ENCODE peak calls at places on chromosome 19, in nine cellular contexts. One of them, this sample, is unnamed.

GRCh38 chr19:18417250-18418033 is 1.8 kb upstream of the SSBP4 start:
- DNase-seq in activated CD8-positive, alpha-beta T cell treated with anti-CD3 and anti-CD28 coated beads for 36 hours: peak
- DNase-seq in hepatic stellate cell: peak
- DNase-seq in COR-L47: peak
- DNase-seq in fibroblast of lung: peak
- DNase-seq in activated CD8-positive, alpha-beta memory T cell treated with anti-CD3 and anti-CD28 coated beads for 48 hours: no peak
- DNase-seq in foreskin keratinocyte: peak
- DNase-seq in Calu3: peak
- DNase-seq in T-helper 2 cell: no peak
- DNase-seq in this sample: no peak

GRCh38 chr19:46022431-46023310 is at the start of gene PGLYRP1:
- DNase-seq in activated CD8-positive, alpha-beta T cell treated with anti-CD3 and anti-CD28 coated beads for 36 hours: no peak
- DNase-seq in hepatic stellate cell: no peak
- DNase-seq in COR-L47: no peak
- DNase-seq in fibroblast of lung: no peak
- DNase-seq in activated CD8-positive, alpha-beta memory T cell treated with anti-CD3 and anti-CD28 coated beads for 48 hours: no peak
- DNase-seq in foreskin keratinocyte: no peak
- DNase-seq in Calu3: no peak
- DNase-seq in T-helper 2 cell: no peak
- DNase-seq in this sample: no peak

GRCh38 chr19:39401549-39402416 is 4.9 kb upstream of the ZFP36 start:
- DNase-seq in activated CD8-positive, alpha-beta T cell treated with anti-CD3 and anti-CD28 coated beads for 36 hours: peak
- DNase-seq in hepatic stellate cell: peak
- DNase-seq in COR-L47: no peak
- DNase-seq in fibroblast of lung: peak
- DNase-seq in activated CD8-positive, alpha-beta memory T cell treated with anti-CD3 and anti-CD28 coated beads for 48 hours: peak
- DNase-seq in foreskin keratinocyte: peak
- DNase-seq in Calu3: peak
- DNase-seq in T-helper 2 cell: peak
- DNase-seq in this sample: no peak

GRCh38 chr19:16319466-16319865 is 5.2 kb upstream of the KLF2 start:
- DNase-seq in activated CD8-positive, alpha-beta T cell treated with anti-CD3 and anti-CD28 coated beads for 36 hours: peak
- DNase-seq in hepatic stellate cell: no peak
- DNase-seq in COR-L47: no peak
- DNase-seq in fibroblast of lung: peak
- DNase-seq in activated CD8-positive, alpha-beta memory T cell treated with anti-CD3 and anti-CD28 coated beads for 48 hours: no peak
- DNase-seq in foreskin keratinocyte: no peak
- DNase-seq in Calu3: no peak
- DNase-seq in T-helper 2 cell: no peak
- DNase-seq in this sample: no peak

GRCh38 chr19:41872384-41872774 is 4.7 kb upstream of the CD79A start:
- DNase-seq in activated CD8-positive, alpha-beta T cell treated with anti-CD3 and anti-CD28 coated beads for 36 hours: peak
- DNase-seq in hepatic stellate cell: no peak
- DNase-seq in COR-L47: no peak
- DNase-seq in fibroblast of lung: peak
- DNase-seq in activated CD8-positive, alpha-beta memory T cell treated with anti-CD3 and anti-CD28 coated beads for 48 hours: no peak
- DNase-seq in foreskin keratinocyte: peak
- DNase-seq in Calu3: no peak
- DNase-seq in T-helper 2 cell: no peak
- DNase-seq in this sample: no peak

GRCh38 chr19:49605605-49606004 is 14.6 kb downstream of the PRR12 start:
- DNase-seq in activated CD8-positive, alpha-beta T cell treated with anti-CD3 and anti-CD28 coated beads for 36 hours: no peak
- DNase-seq in hepatic stellate cell: no peak
- DNase-seq in COR-L47: no peak
- DNase-seq in fibroblast of lung: no peak
- DNase-seq in activated CD8-positive, alpha-beta memory T cell treated with anti-CD3 and anti-CD28 coated beads for 48 hours: no peak
- DNase-seq in foreskin keratinocyte: no peak
- DNase-seq in Calu3: no peak
- DNase-seq in T-helper 2 cell: no peak
- DNase-seq in this sample: no peak

GRCh38 chr19:3664879-3665642 is 35.2 kb downstream of the PIP5K1C start:
- DNase-seq in activated CD8-positive, alpha-beta T cell treated with anti-CD3 and anti-CD28 coated beads for 36 hours: no peak
- DNase-seq in hepatic stellate cell: no peak
- DNase-seq in COR-L47: no peak
- DNase-seq in fibroblast of lung: no peak
- DNase-seq in activated CD8-positive, alpha-beta memory T cell treated with anti-CD3 and anti-CD28 coated beads for 48 hours: no peak
- DNase-seq in foreskin keratinocyte: no peak
- DNase-seq in Calu3: no peak
- DNase-seq in T-helper 2 cell: no peak
- DNase-seq in this sample: no peak

GRCh38 chr19:13262450-13262849 is 112.2 kb downstream of the IER2 start:
- DNase-seq in activated CD8-positive, alpha-beta T cell treated with anti-CD3 and anti-CD28 coated beads for 36 hours: no peak
- DNase-seq in hepatic stellate cell: peak
- DNase-seq in COR-L47: peak
- DNase-seq in fibroblast of lung: peak
- DNase-seq in activated CD8-positive, alpha-beta memory T cell treated with anti-CD3 and anti-CD28 coated beads for 48 hours: no peak
- DNase-seq in foreskin keratinocyte: peak
- DNase-seq in Calu3: no peak
- DNase-seq in T-helper 2 cell: no peak
- DNase-seq in this sample: peak

GRCh38 chr19:41133260-41133659 is 19.0 kb downstream of the CYP2F1 start:
- DNase-seq in activated CD8-positive, alpha-beta T cell treated with anti-CD3 and anti-CD28 coated beads for 36 hours: no peak
- DNase-seq in hepatic stellate cell: no peak
- DNase-seq in COR-L47: no peak
- DNase-seq in fibroblast of lung: no peak
- DNase-seq in activated CD8-positive, alpha-beta memory T cell treated with anti-CD3 and anti-CD28 coated beads for 48 hours: no peak
- DNase-seq in foreskin keratinocyte: no peak
- DNase-seq in Calu3: peak
- DNase-seq in T-helper 2 cell: no peak
- DNase-seq in this sample: no peak

GRCh38 chr19:2381151-2381822 is 21.2 kb downstream of the TMPRSS9 start:
- DNase-seq in activated CD8-positive, alpha-beta T cell treated with anti-CD3 and anti-CD28 coated beads for 36 hours: no peak
- DNase-seq in hepatic stellate cell: no peak
- DNase-seq in COR-L47: no peak
- DNase-seq in fibroblast of lung: peak
- DNase-seq in activated CD8-positive, alpha-beta memory T cell treated with anti-CD3 and anti-CD28 coated beads for 48 hours: no peak
- DNase-seq in foreskin keratinocyte: no peak
- DNase-seq in Calu3: no peak
- DNase-seq in T-helper 2 cell: no peak
- DNase-seq in this sample: no peak

GRCh38 chr19:46472592-46472991 is 1.2 kb upstream of the PNMA8A start:
- DNase-seq in activated CD8-positive, alpha-beta T cell treated with anti-CD3 and anti-CD28 coated beads for 36 hours: no peak
- DNase-seq in hepatic stellate cell: no peak
- DNase-seq in COR-L47: no peak
- DNase-seq in fibroblast of lung: no peak
- DNase-seq in activated CD8-positive, alpha-beta memory T cell treated with anti-CD3 and anti-CD28 coated beads for 48 hours: no peak
- DNase-seq in foreskin keratinocyte: no peak
- DNase-seq in Calu3: no peak
- DNase-seq in T-helper 2 cell: no peak
- DNase-seq in this sample: no peak

GRCh38 chr19:45901432-45901903 is 945 bp downstream of the MYPOP start:
- DNase-seq in activated CD8-positive, alpha-beta T cell treated with anti-CD3 and anti-CD28 coated beads for 36 hours: peak
- DNase-seq in hepatic stellate cell: peak
- DNase-seq in COR-L47: peak
- DNase-seq in fibroblast of lung: peak
- DNase-seq in activated CD8-positive, alpha-beta memory T cell treated with anti-CD3 and anti-CD28 coated beads for 48 hours: no peak
- DNase-seq in foreskin keratinocyte: no peak
- DNase-seq in Calu3: no peak
- DNase-seq in T-helper 2 cell: no peak
- DNase-seq in this sample: no peak

GRCh38 chr19:54896036-54896435 is 9.9 kb upstream of the NCR1 start:
- DNase-seq in activated CD8-positive, alpha-beta T cell treated with anti-CD3 and anti-CD28 coated beads for 36 hours: no peak
- DNase-seq in hepatic stellate cell: no peak
- DNase-seq in COR-L47: no peak
- DNase-seq in fibroblast of lung: no peak
- DNase-seq in activated CD8-positive, alpha-beta memory T cell treated with anti-CD3 and anti-CD28 coated beads for 48 hours: no peak
- DNase-seq in foreskin keratinocyte: no peak
- DNase-seq in Calu3: no peak
- DNase-seq in T-helper 2 cell: no peak
- DNase-seq in this sample: no peak

GRCh38 chr19:13417054-13417453 is 89.2 kb downstream of the CACNA1A start:
- DNase-seq in activated CD8-positive, alpha-beta T cell treated with anti-CD3 and anti-CD28 coated beads for 36 hours: no peak
- DNase-seq in hepatic stellate cell: no peak
- DNase-seq in COR-L47: no peak
- DNase-seq in fibroblast of lung: no peak
- DNase-seq in activated CD8-positive, alpha-beta memory T cell treated with anti-CD3 and anti-CD28 coated beads for 48 hours: no peak
- DNase-seq in foreskin keratinocyte: no peak
- DNase-seq in Calu3: no peak
- DNase-seq in T-helper 2 cell: no peak
- DNase-seq in this sample: no peak

This sample was measured in RWPE1.